ENCODE peak calls at places on chromosome 2, in seven cellular contexts. D is left ventricle myocardium inferior; J is upper lobe of right lung; H is CD8-positive, alpha-beta memory T cell; B is GM23248; I is PC-3; M is CD4-positive, alpha-beta T cell. C is an unnamed sample.
A peak's percentile ranks its signal among the peaks of the same experiment; 100 is the strongest.

GRCh38 chr2:230254152-230254881 is 28.8 kb downstream of the SP140 start:
- DNase-seq in D (no peak), J (no peak), H (no peak), B (no peak), I (no peak), M (peak; percentile 37), C (no peak)

GRCh38 chr2:143397886-143398614 is 268.8 kb downstream of the ARHGAP15 start:
- DNase-seq in D (no peak), J (no peak), H (no peak), B (peak; percentile 60), I (peak; percentile 62), M (no peak), C (no peak)

GRCh38 chr2:204664708-204665121 is 119.4 kb downstream of the PARD3B start:
- DNase-seq in D (no peak), J (no peak), H (no peak), B (peak; percentile 69), I (peak; percentile 67), M (no peak), C (no peak)

GRCh38 chr2:124913873-124914272 is 888.8 kb downstream of the CNTNAP5 start:
- DNase-seq in D (no peak), J (no peak), H (no peak), B (no peak), I (no peak), M (no peak), C (no peak)

GRCh38 chr2:1739961-1740713 is 4.2 kb downstream of the PXDN start:
- DNase-seq in D (no peak), J (peak; percentile 46), H (no peak), B (no peak), I (no peak), M (no peak), C (peak; percentile 44)

GRCh38 chr2:19176977-19177376 is 181.4 kb downstream of the OSR1 start:
- DNase-seq in D (no peak), J (no peak), H (no peak), B (peak; percentile 69), I (peak; percentile 79), M (no peak), C (no peak)

GRCh38 chr2:74512744-74513604 is 1.3 kb upstream of the TLX2 start:
- DNase-seq in D (no peak), J (no peak), H (no peak), B (no peak), I (no peak), M (no peak), C (no peak)

GRCh38 chr2:9302755-9303154 is 96.1 kb downstream of the ASAP2 start:
- DNase-seq in D (no peak), J (no peak), H (no peak), B (no peak), I (no peak), M (no peak), C (no peak)

GRCh38 chr2:180938419-180938818 is 42.0 kb upstream of the UBE2E3 start:
- DNase-seq in D (no peak), J (no peak), H (no peak), B (peak; percentile 79), I (no peak), M (no peak), C (no peak)

GRCh38 chr2:152508446-152508845 is 173.5 kb downstream of the FMNL2 start:
- DNase-seq in D (no peak), J (no peak), H (no peak), B (no peak), I (peak; percentile 63), M (no peak), C (peak; percentile 42)

GRCh38 chr2:217650716-217651360 is 352.0 kb downstream of the TNS1 start:
- DNase-seq in D (no peak), J (no peak), H (no peak), B (peak; percentile 75), I (peak; percentile 74), M (no peak), C (peak; percentile 19)

GRCh38 chr2:656676-657075 is 20.5 kb downstream of the TMEM18 start:
- DNase-seq in D (no peak), J (no peak), H (peak; percentile 32), B (no peak), I (no peak), M (no peak), C (no peak)

GRCh38 chr2:222399038-222399783 is 25.1 kb upstream of the SGPP2 start:
- DNase-seq in D (no peak), J (no peak), H (no peak), B (no peak), I (no peak), M (no peak), C (no peak)

GRCh38 chr2:120330946-120331822 is 14.8 kb upstream of the INHBB start:
- DNase-seq in D (no peak), J (no peak), H (no peak), B (no peak), I (no peak), M (no peak), C (no peak)

GRCh38 chr2:231118122-231118942 is 6.5 kb downstream of the HTR2B start:
- DNase-seq in D (no peak), J (no peak), H (no peak), B (no peak), I (peak; percentile 23), M (no peak), C (no peak)

GRCh38 chr2:128367601-128368359 is 49.1 kb upstream of the HS6ST1 start:
- DNase-seq in D (no peak), J (peak; percentile 56), H (peak; percentile 39), B (no peak), I (no peak), M (no peak), C (no peak)
- H3K27me3 ChIP-seq in D (no peaks in the 10 kb centered on the region), J (no peaks in the 10 kb centered on the region), H (no peaks in the 10 kb centered on the region), B (no peaks in the 10 kb centered on the region), I (peaks cover 35% of the 10 kb centered on the region), M (no peaks in the 10 kb centered on the region), C (no peaks in the 10 kb centered on the region)

DNA sequence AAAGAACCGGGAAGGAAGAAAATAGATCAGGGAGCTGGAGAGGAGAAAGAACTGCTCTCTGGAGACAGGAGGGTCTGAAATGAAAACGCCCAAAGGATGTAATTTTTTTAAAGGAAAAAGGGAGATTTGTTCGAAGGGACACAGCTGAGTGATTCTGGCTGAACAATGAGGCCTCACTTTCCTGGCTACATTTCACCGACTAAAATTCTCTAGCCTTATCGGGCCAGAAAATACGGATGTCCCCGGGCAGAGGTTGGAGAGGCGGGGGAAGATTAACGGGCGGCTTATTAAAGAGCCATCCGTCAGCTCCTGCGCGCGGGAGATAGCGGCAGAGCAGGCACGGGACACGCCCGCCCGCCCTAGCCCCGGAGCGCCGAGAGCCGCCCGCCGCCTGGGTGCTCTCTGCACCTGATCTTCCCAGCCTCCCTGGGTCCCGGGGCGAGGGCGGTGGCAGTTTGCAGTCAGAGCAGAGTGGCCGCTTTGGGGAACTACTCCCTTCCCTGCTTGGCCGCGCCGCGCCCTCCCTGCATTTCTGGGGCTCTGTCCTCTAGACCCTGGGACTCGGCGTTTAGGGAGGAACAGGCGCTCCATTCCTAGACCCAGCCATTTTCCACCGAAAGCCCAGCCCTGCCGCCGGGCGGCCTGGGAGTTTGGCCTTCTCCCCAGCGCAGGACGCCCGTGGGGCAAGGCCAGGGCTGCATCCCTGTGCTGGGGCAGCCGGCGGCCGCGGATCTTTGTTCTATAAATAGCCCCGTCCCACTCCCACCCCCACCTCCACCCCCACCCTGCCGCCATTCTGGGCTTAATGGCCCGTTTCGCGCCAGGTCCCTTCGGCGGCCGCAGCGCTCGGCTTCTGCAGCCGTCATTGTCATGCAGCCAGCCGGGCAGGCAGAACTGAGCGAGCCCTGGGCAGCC is 6.5 kb downstream of the GAD1 start:
- DNase-seq in D (no peak), J (no peak), H (no peak), B (peak; percentile 39), I (no peak), M (no peak), C (no peak)
- H3K27me3 ChIP-seq in D (peaks cover 98% of the 10 kb centered on the region), J (peaks cover 74% of the 10 kb centered on the region), H (peaks cover 49% of the 10 kb centered on the region), B (peaks cover 67% of the 10 kb centered on the region), I (no peaks in the 10 kb centered on the region), M (peaks cover 86% of the 10 kb centered on the region), C (peaks cover 12% of the 10 kb centered on the region)

DNA sequence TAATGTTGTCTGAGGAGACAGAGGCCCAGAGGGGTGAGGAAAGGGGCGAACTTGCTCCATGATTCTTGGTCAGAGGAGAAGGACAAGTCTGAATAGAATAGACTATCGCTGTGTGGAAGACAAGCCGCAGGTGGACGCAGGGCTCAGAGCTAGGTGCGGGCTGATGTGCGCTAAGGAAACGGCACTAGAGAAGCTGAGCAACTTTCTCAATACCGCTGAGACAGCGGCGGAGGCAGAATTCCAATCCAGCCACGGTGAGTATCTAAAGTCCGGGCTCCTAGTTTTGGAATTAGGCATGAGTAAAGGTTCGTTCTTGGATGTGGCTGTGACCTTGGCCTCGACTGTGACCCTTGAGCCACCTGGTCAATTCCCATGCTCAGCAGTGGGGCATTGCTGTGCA is 47.8 kb downstream of the CAPN13 start:
- DNase-seq in D (no peak), J (peak; percentile 52), H (no peak), B (no peak), I (no peak), M (no peak), C (no peak)
- H3K27me3 ChIP-seq in D (peaks cover 61% of the 10 kb centered on the region), J (no peaks in the 10 kb centered on the region), H (no peaks in the 10 kb centered on the region), B (no peaks in the 10 kb centered on the region), I (peaks cover 20% of the 10 kb centered on the region), M (peaks cover 3% of the 10 kb centered on the region), C (no peaks in the 10 kb centered on the region)

GRCh38 chr2:38097611-38098350 is 21.8 kb upstream of the CYP1B1 start:
- DNase-seq in D (no peak), J (no peak), H (no peak), B (peak; percentile 59), I (no peak), M (no peak), C (no peak)
- H3K27me3 ChIP-seq in D (peaks cover 68% of the 10 kb centered on the region), J (no peaks in the 10 kb centered on the region), H (peaks cover 28% of the 10 kb centered on the region), B (no peaks in the 10 kb centered on the region), I (no peaks in the 10 kb centered on the region), M (peaks cover 48% of the 10 kb centered on the region), C (no peaks in the 10 kb centered on the region)

C was measured in MG63.